ENCODE peak calls at places on chromosomes 2 and 18, in four cellular contexts. I, B, U and L are unnamed samples. For H3K4me1, the result is how much of the 10 kb centered on the place peaks cover.

GRCh38 chr2:158529379-158530110 is 72.8 kb downstream of the PKP4 start:
- DNase-seq in B (no peak), U (no peak), I (no peak), L (no peak)

GRCh38 chr18:4847066-4847465 is 350.0 kb downstream of the AKAIN1 start:
- DNase-seq in U (no peak), I (no peak), B (no peak), L (no peak)

GRCh38 chr2:58521803-58522602 is 280.9 kb upstream of the FANCL start:
- DNase-seq in I (no peak), B (no peak), U (peak), L (no peak)

GRCh38 chr2:173962583-173963110 is 2.5 kb downstream of the SP3 start:
- DNase-seq in U (no peak), B (no peak), I (no peak), L (no peak)

GRCh38 chr2:168210898-168211570 is 36.4 kb downstream of the STK39 start:
- DNase-seq in I (no peak), B (peak), U (no peak), L (no peak)

GRCh38 chr2:10863837-10864236 is 47.9 kb upstream of the KCNF1 start:
- DNase-seq in B (no peak), U (no peak), I (no peak), L (no peak)

GRCh38 chr2:11677146-11678055 is 7.4 kb upstream of the NTSR2 start:
- DNase-seq in I (no peak), B (no peak), U (no peak), L (no peak)

GRCh38 chr18:25815659-25816058 is 274.8 kb downstream of the SS18 start:
- DNase-seq in U (peak), B (no peak), I (peak), L (no peak)

GRCh38 chr2:26542194-26542455 is 64.2 kb upstream of the OTOF start:
- DNase-seq in U (no peak), B (no peak), I (no peak), L (no peak)

GRCh38 chr2:233598952-233599351 is 18.5 kb upstream of the UGT1A8 start:
- DNase-seq in B (no peak), U (no peak), I (no peak), L (no peak)

GRCh38 chr2:30146337-30147195 is at the start of gene YPEL5:
- DNase-seq in B (peak), I (peak), U (peak), L (peak)
- TF ChIP-seq POLR2AphosphoS5 in B (peak), I (peak), U (peak), L (peak)

GRCh38 chr2:24861500-24861899 is 58.5 kb downstream of the ADCY3 start:
- DNase-seq in U (no peak), B (no peak), I (no peak), L (no peak)

GRCh38 chr2:24858996-24859395 is 61.0 kb downstream of the ADCY3 start:
- DNase-seq in I (no peak), U (no peak), B (no peak), L (no peak)

GRCh38 chr2:24859968-24860600 is 60.0 kb downstream of the ADCY3 start:
- DNase-seq in U (no peak), I (no peak), B (no peak), L (no peak)

GRCh38 chr2:24857741-24858140 is 62.3 kb downstream of the ADCY3 start:
- DNase-seq in U (no peak), I (no peak), B (no peak), L (no peak)

DNA sequence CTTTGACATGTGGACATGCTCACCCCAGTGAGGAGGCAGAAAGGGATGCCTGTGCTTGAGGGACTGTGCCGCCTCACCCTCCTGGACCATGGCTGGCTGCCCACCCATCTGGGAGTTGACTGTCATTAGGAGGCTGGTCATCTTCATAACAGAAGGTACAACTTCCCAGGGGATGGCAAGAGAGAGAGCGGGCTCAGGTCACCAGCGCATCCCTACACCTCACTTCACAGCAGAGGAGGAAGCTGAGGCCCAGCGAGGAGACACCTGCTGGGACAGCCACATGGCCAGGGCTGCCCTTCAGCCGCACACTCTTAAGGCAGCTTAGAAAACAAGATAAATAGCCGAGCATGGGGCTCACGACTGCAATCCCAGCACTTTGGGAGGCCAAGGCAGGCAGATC is 59.4 kb downstream of the ADCY3 start:
- DNase-seq in U (no peak), B (no peak), I (no peak), L (no peak)
- H3K27ac ChIP-seq in U (no peak), B (no peak), I (peak), L (peak)

DNA sequence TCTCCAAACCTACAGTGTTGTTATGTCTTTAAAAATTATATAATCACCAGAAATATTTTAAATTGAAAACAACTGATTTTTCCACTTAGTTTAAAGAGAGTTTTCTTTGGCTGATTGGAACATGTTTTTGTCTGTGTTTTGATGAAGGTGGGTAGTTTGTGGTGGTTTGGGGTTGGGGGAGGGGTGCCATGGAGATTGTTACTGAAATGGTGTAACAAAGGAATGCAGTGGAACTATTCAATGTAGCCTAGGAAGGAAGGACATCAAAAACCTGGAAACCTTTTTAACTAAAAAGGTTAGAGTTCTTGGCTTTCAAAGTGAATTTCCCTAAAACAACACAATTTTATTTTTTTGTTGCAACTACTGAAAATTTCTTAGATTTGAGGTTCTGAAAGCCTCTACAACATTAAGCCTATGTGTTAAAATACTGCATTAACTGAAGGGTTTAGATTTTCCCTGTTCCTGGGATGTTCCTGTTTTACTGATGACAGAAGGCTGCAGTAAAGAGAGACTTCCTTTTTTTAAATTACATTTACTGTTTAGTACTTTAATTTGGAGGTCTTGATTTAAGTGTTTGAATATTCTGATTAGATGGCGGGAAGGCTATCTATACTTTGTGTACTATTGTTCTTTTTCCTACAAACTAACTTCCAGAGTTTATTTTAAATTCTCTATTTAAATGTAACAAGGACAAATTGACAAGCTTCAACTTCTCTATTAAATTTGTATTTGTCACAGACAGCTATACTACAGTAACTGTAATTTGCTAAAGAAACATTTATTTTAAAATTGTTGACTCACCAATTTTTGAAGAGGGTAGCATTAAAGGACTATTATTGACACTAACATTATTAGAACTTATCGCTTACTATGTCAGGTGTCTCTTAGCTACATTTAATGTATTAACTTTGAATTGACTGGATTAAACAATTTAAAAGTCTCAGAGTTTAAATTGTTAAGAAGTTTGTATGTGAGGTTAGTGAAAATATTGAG is 87.7 kb downstream of the LIMS1 start:
- DNase-seq in U (no peak), B (no peak), I (no peak), L (no peak)
- H3K4me1 ChIP-seq in U (under half), B (under half), I (half or more), L (half or more)

GRCh38 chr2:96239745-96240264 is 26.0 kb downstream of the TMEM127 start:
- DNase-seq in I (no peak), B (no peak), U (no peak), L (no peak)
- TF ChIP-seq POLR2AphosphoS5 in I (no peak), B (no peak), U (no peak), L (no peak)

DNA sequence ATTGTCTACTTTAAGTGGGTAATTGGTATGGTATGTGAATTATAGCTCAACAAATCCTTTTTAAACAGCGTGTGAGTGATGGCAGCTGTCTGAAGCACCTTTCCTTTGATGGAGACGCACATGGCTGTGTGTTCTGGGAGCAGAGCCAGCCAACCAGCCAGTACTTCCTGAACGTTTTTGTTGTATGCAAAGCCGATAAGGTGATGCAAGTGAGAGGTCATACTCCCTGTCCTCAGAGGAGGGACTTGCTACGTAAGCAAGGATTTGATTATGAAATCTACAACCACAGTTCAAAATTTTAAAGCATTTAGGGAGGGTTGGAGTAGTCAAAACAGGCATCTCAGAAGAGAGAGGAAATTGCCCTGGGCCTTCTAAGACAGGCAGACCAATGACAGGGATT is 28.1 kb downstream of the ARHGEF4 start:
- DNase-seq in B (no peak), I (no peak), U (no peak), L (no peak)
- H3K27ac ChIP-seq in B (no peak), I (peak), U (peak), L (no peak)

GRCh38 chr2:119232666-119232993 is 9.0 kb downstream of the STEAP3 start:
- DNase-seq in B (no peak), U (no peak), I (no peak), L (no peak)
- H3K4me1 ChIP-seq in B (under half), U (under half), I (under half), L (under half)